ENCODE peak calls at places on chromosomes 3 and 15, in ten cellular contexts. F is H9; B is MCF 10A; S is HFFc6; D is epithelial cell of proximal tubule; V is choroid plexus epithelial cell; E is AG09309; U is fibroblast of the aortic adventitia; L is BJ; J is CD8-positive, alpha-beta T cell. O is an unnamed sample.
A peak's percentile ranks its signal among the peaks of the same experiment; 100 is the strongest.

GRCh38 chr15:70120109-70120508 is 22.4 kb upstream of the TLE3 start:
- DNase-seq in F (no peak), B (no peak), S (no peak), D (no peak), V (no peak), E (no peak), U (no peak), L (no peak), J (no peak), O (no peak)

GRCh38 chr3:120438971-120439370 is 11.8 kb downstream of the FSTL1 start:
- DNase-seq in F (no peak), B (no peak), S (peak; percentile 55), D (no peak), V (peak; percentile 91), E (no peak), U (peak; percentile 95), L (no peak), J (no peak), O (peak; percentile 98)

GRCh38 chr3:148930785-148931184 is 60.6 kb upstream of the GYG1 start:
- DNase-seq in F (no peak), B (peak; percentile 4), S (peak; percentile 61), D (no peak), V (peak; percentile 85), E (no peak), U (no peak), L (no peak), J (no peak), O (no peak)

GRCh38 chr3:170076715-170077238 is 39.0 kb downstream of the GPR160 start:
- DNase-seq in F (no peak), B (no peak), S (peak; percentile 59), D (peak; percentile 58), V (peak; percentile 90), E (peak; percentile 2), U (peak; percentile 45), L (no peak), J (no peak), O (peak; percentile 78)

GRCh38 chr3:113008117-113008516 is 17.3 kb downstream of the GTPBP8 start:
- DNase-seq in F (no peak), B (no peak), S (peak; percentile 38), D (no peak), V (no peak), E (no peak), U (no peak), L (no peak), J (no peak), O (peak; percentile 36)

GRCh38 chr15:81504170-81504905 is 130.3 kb upstream of the TMC3 start:
- DNase-seq in F (no peak), B (peak; percentile 8), S (peak; percentile 58), D (no peak), V (peak; percentile 47), E (no peak), U (peak; percentile 78), L (no peak), J (no peak), O (peak; percentile 5)

GRCh38 chr3:43286886-43287301 is 554 bp downstream of the SNRK start:
- DNase-seq in F (no peak), B (peak; percentile 29), S (no peak), D (no peak), V (no peak), E (no peak), U (no peak), L (no peak), J (peak; percentile 26), O (peak; percentile 36)

GRCh38 chr15:59307164-59307535 is 65.5 kb downstream of the MYO1E start:
- DNase-seq in F (no peak), B (no peak), S (no peak), D (no peak), V (no peak), E (no peak), U (no peak), L (no peak), J (no peak), O (no peak)

GRCh38 chr3:135106445-135106844 is 311.4 kb downstream of the EPHB1 start:
- DNase-seq in F (peak; percentile 57), B (peak; percentile 18), S (no peak), D (no peak), V (no peak), E (no peak), U (peak; percentile 32), L (no peak), J (no peak), O (peak; percentile 3)

GRCh38 chr15:26970712-26971210 is at the start of gene GABRG3:
- DNase-seq in F (peak; percentile 77), B (no peak), S (no peak), D (no peak), V (no peak), E (no peak), U (no peak), L (no peak), J (no peak), O (no peak)

GRCh38 chr15:26972636-26973035 is 1.7 kb downstream of the GABRG3 start:
- DNase-seq in F (no peak), B (no peak), S (no peak), D (no peak), V (no peak), E (no peak), U (no peak), L (no peak), J (no peak), O (no peak)

GRCh38 chr15:26967719-26968269 is 3.2 kb upstream of the GABRG3 start:
- DNase-seq in F (peak; percentile 81), B (no peak), S (no peak), D (no peak), V (no peak), E (no peak), U (no peak), L (no peak), J (no peak), O (no peak)

GRCh38 chr15:26974120-26974780 is 3.3 kb downstream of the GABRG3 start:
- DNase-seq in F (peak; percentile 64), B (no peak), S (no peak), D (peak; percentile 6), V (peak; percentile 37), E (no peak), U (peak; percentile 19), L (no peak), J (no peak), O (no peak)

DNA sequence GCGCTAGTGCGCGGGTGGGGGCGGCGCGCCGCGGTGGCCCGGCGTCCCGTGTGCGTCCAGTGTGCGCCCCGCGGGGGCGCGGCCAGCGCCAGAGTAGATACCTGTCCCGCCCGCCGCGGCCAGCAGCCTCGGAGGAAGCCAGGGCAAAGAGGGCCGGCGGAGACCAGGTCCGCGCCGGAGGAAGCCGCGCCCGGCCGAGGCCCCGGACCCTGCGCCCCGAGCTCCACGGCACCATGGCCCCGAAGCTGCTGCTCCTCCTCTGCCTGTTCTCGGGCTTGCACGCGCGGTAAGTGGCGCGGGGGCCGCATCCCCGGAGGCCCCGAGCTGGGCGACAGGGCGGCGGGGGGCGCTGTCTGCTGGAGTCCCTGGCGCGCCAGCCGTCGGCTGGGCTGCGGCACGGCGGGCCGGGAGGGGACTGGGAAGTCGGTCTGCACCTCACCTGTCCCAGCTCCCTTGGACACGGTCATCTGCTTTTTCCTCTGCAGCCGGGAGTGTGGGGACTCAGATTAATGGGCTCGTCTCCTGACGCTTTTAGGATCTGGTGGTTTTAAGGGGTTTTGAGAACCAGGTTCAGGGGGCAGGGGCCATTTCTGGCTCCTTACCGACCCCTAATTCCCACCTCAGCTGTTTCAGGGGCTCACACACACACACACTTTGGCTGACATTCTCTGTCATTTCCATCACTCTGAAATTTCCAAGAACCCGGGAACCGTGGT is 480 bp downstream of the GABRG3 start:
- DNase-seq in F (peak; percentile 47), B (no peak), S (no peak), D (no peak), V (no peak), E (no peak), U (no peak), L (no peak), J (no peak), O (no peak)
- TF ChIP-seq CTCF in F (peak; percentile 26), B (no peak), S (no peak), D (no peak), V (no peak), E (no peak), U (no peak), L (no peak), J (no peak), O (no peak)

GRCh38 chr3:128060473-128061381 is 8.5 kb downstream of the SEC61A1 start:
- DNase-seq in F (no peak), B (peak; percentile 50), S (peak; percentile 99), D (no peak), V (peak; percentile 87), E (peak; percentile 93), U (peak; percentile 96), L (peak; percentile 96), J (no peak), O (peak; percentile 77)
- TF ChIP-seq CTCF in F (no peak), B (no peak), S (peak; percentile 59), D (no peak), V (peak; percentile 45), E (peak; percentile 33), U (peak; percentile 31), L (peak; percentile 42), J (no peak), O (no peak)

GRCh38 chr3:57331078-57331477 is 38.6 kb upstream of the ASB14 start:
- DNase-seq in F (no peak), B (no peak), S (no peak), D (no peak), V (peak; percentile 2), E (no peak), U (no peak), L (no peak), J (no peak), O (no peak)
- TF ChIP-seq CTCF in F (no peak), B (no peak), S (peak; percentile 8), D (peak; percentile 34), V (no peak), E (peak; percentile 1), U (no peak), L (no peak), J (no peak), O (no peak)

GRCh38 chr15:62254137-62254934 is 89.3 kb upstream of the C2CD4B start:
- DNase-seq in F (peak; percentile 82), B (peak; percentile 69), S (peak; percentile 29), D (no peak), V (peak; percentile 71), E (no peak), U (peak; percentile 64), L (no peak), J (peak; percentile 48), O (peak; percentile 50)
- TF ChIP-seq CTCF in F (peak; percentile 85), B (peak; percentile 70), S (peak; percentile 89), D (peak; percentile 89), V (peak; percentile 90), E (peak; percentile 81), U (peak; percentile 90), L (peak; percentile 77), J (peak; percentile 54), O (peak; percentile 80)

O was measured in fibroblast of villous mesenchyme.